ENCODE peak calls at places on chromosomes 16 and 17, in four cellular contexts. U is GDM1, O is psoas muscle, T is Daoy. A is an unnamed sample.

GRCh38 chr16:373848-374615 is 3.7 kb upstream of the MRPL28 start:
- DNase-seq in U (no peak), O (no peak), T (no peak), A (no peak)

GRCh38 chr17:309361-309888 is 43.2 kb downstream of the RPH3AL start:
- DNase-seq in U (no peak), T (peak), O (no peak), A (no peak)

GRCh38 chr17:45160505-45161287 is 979 bp upstream of the HEXIM2 start:
- DNase-seq in O (peak), T (peak), U (peak), A (no peak)

GRCh38 chr17:70314096-70314495 is 144.8 kb downstream of the KCNJ2 start:
- DNase-seq in O (no peak), U (no peak), T (no peak), A (no peak)

GRCh38 chr16:28924762-28925385 is at the start of gene RABEP2:
- DNase-seq in U (peak), T (peak), O (peak), A (peak)

GRCh38 chr16:27320261-27321012 is 6.7 kb downstream of the IL4R start:
- DNase-seq in U (no peak), O (no peak), T (no peak), A (no peak)

GRCh38 chr17:40648326-40648968 is 829 bp upstream of the SMARCE1 start:
- DNase-seq in T (peak), O (no peak), U (no peak), A (no peak)

GRCh38 chr17:45432405-45433113 is at the start of gene ARHGAP27:
- DNase-seq in U (peak), T (no peak), O (peak), A (no peak)

GRCh38 chr17:50586421-50587247 is 26.1 kb downstream of the CACNA1G start:
- DNase-seq in U (no peak), O (no peak), T (no peak), A (no peak)

GRCh38 chr16:28820016-28820415 is 2.8 kb upstream of the ATXN2L start:
- DNase-seq in U (no peak), O (no peak), T (no peak), A (no peak)

GRCh38 chr16:25065899-25066298 is 45.6 kb upstream of the LCMT1 start:
- DNase-seq in T (no peak), U (no peak), O (no peak), A (no peak)

GRCh38 chr16:54817940-54818574 is 112.6 kb upstream of the IRX5 start:
- DNase-seq in O (no peak), T (no peak), U (no peak), A (no peak)

GRCh38 chr16:56617212-56618085 is 8.1 kb upstream of the MT1E start:
- DNase-seq in U (no peak), T (no peak), O (peak), A (no peak)

GRCh38 chr17:80108321-80108971 is 7.1 kb downstream of the GAA start:
- DNase-seq in O (no peak), T (no peak), U (no peak), A (no peak)

GRCh38 chr17:63998721-63999679 is 849 bp downstream of the PRR29 start:
- DNase-seq in T (no peak), O (no peak), U (no peak), A (no peak)

GRCh38 chr17:83057397-83057761 is 22.0 kb upstream of the METRNL start:
- DNase-seq in O (no peak), U (no peak), T (no peak), A (no peak)

GRCh38 chr17:2975469-2975958 is 87.9 kb downstream of the OR1D5 start:
- DNase-seq in O (no peak), T (peak), U (no peak), A (no peak)

GRCh38 chr17:81309859-81310839 is 15.0 kb upstream of the SLC38A10 start:
- DNase-seq in O (no peak), T (no peak), U (no peak), A (no peak)

GRCh38 chr16:6165330-6165984 is 1067.9 kb upstream of the EEF2KMT start:
- DNase-seq in T (no peak), U (no peak), O (no peak), A (no peak)

GRCh38 chr16:53924311-53924860 is 220.4 kb downstream of the FTO start:
- DNase-seq in T (peak), O (no peak), U (no peak), A (no peak)

A was measured in HFF-Myc.